ENCODE peak calls at places on chromosomes 13 and 19, in seven cellular contexts. M is SJSA1; V is GM23338; P is ascending aorta; S is GM23248; O is CD4-positive, alpha-beta T cell; K is fibroblast of lung. W is an unnamed sample.
A peak's percentile ranks its signal among the peaks of the same experiment; 100 is the strongest.

GRCh38 chr19:4980087-4980486 is 11.2 kb downstream of the KDM4B start:
- DNase-seq in M (no peak), V (no peak), P (no peak), S (peak; percentile 58), O (no peak), K (peak; percentile 68), W (peak; percentile 45)

GRCh38 chr19:42095142-42095813 is 19.3 kb downstream of the ZNF574 start:
- DNase-seq in M (no peak), V (no peak), P (no peak), S (no peak), O (no peak), K (no peak), W (no peak)

GRCh38 chr19:2629491-2630351 is 72.8 kb downstream of the GNG7 start:
- DNase-seq in M (no peak), V (no peak), P (no peak), S (no peak), O (no peak), K (no peak), W (no peak)

GRCh38 chr13:101624981-101625380 is 172.5 kb downstream of the ITGBL1 start:
- DNase-seq in M (no peak), V (no peak), P (no peak), S (no peak), O (no peak), K (no peak), W (no peak)

GRCh38 chr19:32869369-32870153 is at the start of gene SLC7A9:
- DNase-seq in M (no peak), V (no peak), P (no peak), S (no peak), O (no peak), K (no peak), W (no peak)

GRCh38 chr13:110415669-110416068 is 108.6 kb downstream of the COL4A2 start:
- DNase-seq in M (no peak), V (peak; percentile 58), P (no peak), S (peak; percentile 49), O (no peak), K (no peak), W (peak; percentile 61)

GRCh38 chr19:18674616-18675015 is 8.9 kb upstream of the CRTC1 start:
- DNase-seq in M (no peak), V (no peak), P (no peak), S (no peak), O (no peak), K (peak; percentile 45), W (peak; percentile 58)

GRCh38 chr13:23794267-23795161 is 94.7 kb downstream of the MIPEP start:
- DNase-seq in M (peak; percentile 50), V (no peak), P (no peak), S (peak; percentile 71), O (no peak), K (peak; percentile 70), W (no peak)

GRCh38 chr19:48370955-48371354 is 6.8 kb downstream of the SYNGR4 start:
- DNase-seq in M (no peak), V (no peak), P (no peak), S (no peak), O (no peak), K (no peak), W (no peak)

GRCh38 chr19:44303976-44304568 is 753 bp downstream of the ZNF235 start:
- DNase-seq in M (no peak), V (peak; percentile 17), P (no peak), S (peak; percentile 77), O (no peak), K (peak; percentile 46), W (no peak)

GRCh38 chr19:11269408-11269807 is 7.1 kb upstream of the DOCK6 start:
- DNase-seq in M (no peak), V (no peak), P (no peak), S (peak; percentile 42), O (no peak), K (peak; percentile 52), W (no peak)

GRCh38 chr19:7973883-7974282 is 30.4 kb upstream of the TIMM44 start:
- DNase-seq in M (no peak), V (no peak), P (no peak), S (no peak), O (no peak), K (no peak), W (peak; percentile 68)

GRCh38 chr19:41205995-41206394 is 13.0 kb downstream of the CYP2S1 start:
- DNase-seq in M (no peak), V (no peak), P (no peak), S (peak; percentile 43), O (no peak), K (no peak), W (no peak)

GRCh38 chr19:33473644-33474305 is 47.8 kb downstream of the PEPD start:
- DNase-seq in M (peak; percentile 86), V (no peak), P (peak; percentile 31), S (peak; percentile 68), O (no peak), K (peak; percentile 75), W (no peak)

GRCh38 chr19:50514346-50515167 is 844 bp upstream of the ASPDH start:
- DNase-seq in M (no peak), V (no peak), P (no peak), S (no peak), O (no peak), K (no peak), W (no peak)

GRCh38 chr13:69796256-69796655 is 311.4 kb upstream of the ATXN8OS start:
- DNase-seq in M (no peak), V (no peak), P (no peak), S (no peak), O (no peak), K (no peak), W (no peak)

GRCh38 chr19:7902796-7903243 is 857 bp upstream of the MAP2K7 start:
- DNase-seq in M (no peak), V (no peak), P (no peak), S (peak; percentile 56), O (no peak), K (no peak), W (no peak)

GRCh38 chr19:15124572-15125231 is 17.5 kb downstream of the SYDE1 start:
- DNase-seq in M (no peak), V (peak; percentile 87), P (peak; percentile 71), S (peak; percentile 58), O (no peak), K (no peak), W (no peak)

GRCh38 chr19:46202872-46203860 is 26.4 kb upstream of the IGFL1 start:
- DNase-seq in M (no peak), V (no peak), P (no peak), S (no peak), O (no peak), K (no peak), W (no peak)
- H3K27ac ChIP-seq in M (no peak overlapping the region), V (no peak overlapping the region), P (no peak overlapping the region), S (no peak overlapping the region), O (no peak overlapping the region), K (no peak overlapping the region), W (no peak overlapping the region)

DNA sequence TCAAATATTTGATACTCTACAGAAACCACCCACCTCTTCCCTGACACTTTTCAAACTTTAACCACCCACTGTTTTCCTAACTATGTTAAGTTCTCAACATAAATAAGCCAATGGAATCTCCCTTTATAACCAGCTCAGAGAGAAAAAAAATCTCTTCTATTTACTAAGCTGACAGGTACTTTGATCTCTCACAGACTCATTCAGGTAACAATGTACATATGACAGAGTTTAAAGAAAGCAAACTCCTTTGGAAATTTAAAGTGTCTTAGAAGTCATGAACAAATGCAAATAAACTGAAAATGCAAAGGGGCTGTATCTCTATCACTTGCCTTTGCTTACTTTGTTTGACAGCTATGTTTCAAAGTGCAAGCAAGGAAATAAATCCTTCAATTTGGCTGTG is 109.3 kb downstream of the KLF12 start:
- DNase-seq in M (no peak), V (no peak), P (no peak), S (no peak), O (no peak), K (no peak), W (no peak)
- H3K27ac ChIP-seq in M (no peak overlapping the region), V (no peak overlapping the region), P (no peak overlapping the region), S (no peak overlapping the region), O (peak overlapping the region; percentile 18), K (no peak overlapping the region), W (no peak overlapping the region)

DNA sequence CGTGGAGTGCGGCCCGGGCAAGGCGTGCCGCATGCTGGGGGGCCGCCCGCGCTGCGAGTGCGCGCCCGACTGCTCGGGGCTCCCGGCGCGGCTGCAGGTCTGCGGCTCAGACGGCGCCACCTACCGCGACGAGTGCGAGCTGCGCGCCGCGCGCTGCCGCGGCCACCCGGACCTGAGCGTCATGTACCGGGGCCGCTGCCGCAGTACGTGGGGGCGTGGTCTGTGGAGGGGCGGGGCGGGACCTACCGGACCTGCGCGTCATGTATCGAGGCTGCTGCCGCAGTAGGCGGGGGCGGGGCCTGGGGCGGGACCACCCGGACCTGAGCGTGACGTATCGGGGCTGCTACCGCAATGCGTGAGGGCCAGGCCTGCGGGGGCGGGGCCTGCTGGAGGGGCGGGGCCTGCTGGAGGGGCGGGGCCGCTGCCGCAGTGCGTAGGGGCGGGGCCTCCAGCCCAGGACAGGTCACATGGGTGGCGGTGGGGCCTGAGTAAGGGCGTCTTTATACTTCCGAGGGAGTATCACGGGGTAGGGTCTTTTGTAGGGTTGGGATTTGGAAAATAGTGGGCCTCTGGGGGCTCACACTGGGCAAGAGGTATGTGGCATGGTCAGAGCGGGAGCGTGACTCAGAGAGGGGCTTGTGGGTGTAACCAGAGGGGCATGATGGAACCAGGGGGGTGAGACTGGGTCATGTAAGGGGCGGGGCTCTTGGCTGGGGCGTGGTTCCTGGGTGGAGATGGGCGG is 4.3 kb downstream of the FSTL3 start:
- DNase-seq in M (peak; percentile 94), V (peak; percentile 97), P (peak; percentile 100), S (peak; percentile 99), O (peak; percentile 100), K (peak; percentile 96), W (peak; percentile 100)
- H3K27ac ChIP-seq in M (peak overlapping the region; percentile 86), V (peak overlapping the region; percentile 90), P (peak overlapping the region; percentile 98), S (peak overlapping the region; percentile 83), O (peak overlapping the region; percentile 66), K (peak overlapping the region; percentile 91), W (peak overlapping the region; percentile 86)

GRCh38 chr13:94325660-94326059 is 153.8 kb downstream of the DCT start:
- DNase-seq in M (peak; percentile 41), V (peak; percentile 21), P (no peak), S (no peak), O (no peak), K (peak; percentile 65), W (no peak)
- H3K27ac ChIP-seq in M (peak overlapping the region; percentile 64), V (no peak overlapping the region), P (no peak overlapping the region), S (no peak overlapping the region), O (no peak overlapping the region), K (no peak overlapping the region), W (no peak overlapping the region)

GRCh38 chr13:91024157-91024792 is 323.2 kb upstream of the MIR17HG start:
- DNase-seq in M (no peak), V (no peak), P (no peak), S (no peak), O (no peak), K (no peak), W (no peak)
- H3K27ac ChIP-seq in M (no peak overlapping the region), V (no peak overlapping the region), P (no peak overlapping the region), S (no peak overlapping the region), O (no peak overlapping the region), K (no peak overlapping the region), W (no peak overlapping the region)

W was measured in gastrocnemius medialis.